ENCODE peak calls at places on chromosomes 4 and X, in eight cellular contexts. R is sigmoid colon, G is spleen, M is esophagus squamous epithelium, P is transverse colon, U is tibial nerve, N is right lobe of liver, Y is body of pancreas. D is an unnamed sample.
A peak's percentile ranks its signal among the peaks of the same experiment; 100 is the strongest.

GRCh38 chrX:10612215-10612614 is 8.2 kb downstream of the MID1 start:
- DNase-seq in G (no peak), M (no peak), N (no peak), Y (no peak), R (no peak), U (no peak), P (no peak), D (no peak)

GRCh38 chr4:127648061-127648460 is 15.3 kb downstream of the INTU start:
- DNase-seq in U (no peak), P (no peak), M (no peak), R (no peak), Y (no peak), G (no peak), N (no peak), D (no peak)

GRCh38 chrX:139560221-139560620 is 29.7 kb downstream of the F9 start:
- DNase-seq in R (no peak), M (no peak), Y (no peak), N (no peak), U (no peak), G (no peak), P (no peak), D (no peak)

GRCh38 chrX:150533863-150534262 is 34.6 kb upstream of the MTM1 start:
- DNase-seq in P (no peak), U (no peak), G (no peak), Y (no peak), M (no peak), R (no peak), N (no peak), D (peak; percentile 41)

GRCh38 chrX:45035071-45035470 is 162.1 kb downstream of the KDM6A start:
- DNase-seq in M (no peak), R (no peak), N (no peak), U (no peak), P (no peak), G (no peak), Y (no peak), D (no peak)

GRCh38 chr4:112147697-112148096 is 2.4 kb downstream of the FAM241A start:
- DNase-seq in N (no peak), M (no peak), G (no peak), R (no peak), U (no peak), P (no peak), Y (no peak), D (no peak)

GRCh38 chr4:6278801-6279197 is 9.1 kb downstream of the WFS1 start:
- DNase-seq in R (no peak), U (no peak), N (no peak), M (no peak), G (no peak), Y (peak; percentile 48), P (peak; percentile 56), D (peak; percentile 64)

GRCh38 chr4:157459789-157460188 is 239.3 kb downstream of the GRIA2 start:
- DNase-seq in U (no peak), R (no peak), N (no peak), P (no peak), G (no peak), M (no peak), Y (no peak), D (no peak)

GRCh38 chr4:65538571-65538970 is 131.7 kb downstream of the EPHA5 start:
- DNase-seq in P (no peak), Y (no peak), N (no peak), M (no peak), G (no peak), R (no peak), U (no peak), D (no peak)

GRCh38 chr4:141195095-141195707 is 25.5 kb upstream of the ZNF330 start:
- DNase-seq in Y (peak; percentile 17), P (no peak), N (peak; percentile 60), U (no peak), R (no peak), G (no peak), M (no peak), D (no peak)

GRCh38 chr4:188942606-188943005 is 803.4 kb downstream of the TRIML1 start:
- DNase-seq in N (no peak), G (no peak), R (no peak), Y (no peak), M (no peak), P (no peak), U (no peak), D (no peak)

GRCh38 chrX:149527705-149528104 is 13.1 kb upstream of the EOLA1 start:
- DNase-seq in R (no peak), P (no peak), Y (peak; percentile 25), U (no peak), M (no peak), N (no peak), G (no peak), D (peak; percentile 38)
- TF ChIP-seq CTCF in R (peak; percentile 26), P (peak; percentile 38), Y (peak; percentile 49), U (peak; percentile 31), M (peak; percentile 48), N (peak; percentile 51), G (peak; percentile 54), D (peak; percentile 30)

DNA sequence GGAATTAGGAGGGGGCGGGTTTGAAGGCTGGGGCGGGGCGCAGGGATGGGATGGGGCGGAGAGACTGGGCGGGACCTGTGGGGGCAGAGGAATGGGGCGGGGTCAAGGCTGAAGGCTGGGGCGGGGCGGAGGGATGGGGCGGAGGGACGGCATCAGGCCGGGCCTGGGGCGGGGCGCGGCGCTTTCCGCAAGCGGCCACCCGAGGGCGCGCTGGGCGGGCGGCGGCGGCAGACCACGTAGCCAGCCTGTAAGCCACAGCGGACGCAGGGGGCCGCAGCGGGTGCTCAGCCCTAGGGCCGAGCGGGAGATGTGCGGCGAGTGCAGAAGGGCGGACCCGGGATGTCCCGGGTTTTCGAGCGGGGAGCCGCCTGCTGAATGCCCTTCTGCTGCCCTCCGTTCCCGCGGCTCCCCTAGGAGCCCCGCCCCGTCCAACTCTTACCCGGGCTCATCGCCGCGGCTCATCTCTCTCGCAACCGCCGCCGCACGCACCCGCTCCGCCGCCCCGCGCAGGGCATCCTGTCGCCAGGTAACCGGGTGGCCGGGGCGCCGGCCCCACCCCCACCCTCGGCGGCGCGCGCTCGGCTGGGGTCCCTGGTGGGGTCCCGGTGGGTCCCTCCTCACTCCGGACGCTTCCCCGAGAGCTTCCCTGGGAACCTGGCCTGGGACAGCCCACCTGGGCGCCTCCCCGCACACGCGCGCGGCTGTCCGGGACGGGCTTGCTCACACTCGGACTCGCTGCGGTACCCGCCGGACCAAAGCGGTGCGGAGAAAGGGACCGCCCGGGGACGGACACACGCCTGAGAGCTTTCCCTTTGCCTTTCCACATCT is at the start of gene CCDC110:
- DNase-seq in Y (peak; percentile 95), R (peak; percentile 99), U (peak; percentile 93), G (peak; percentile 96), P (peak; percentile 98), M (peak; percentile 82), N (peak; percentile 96), D (peak; percentile 83)
- TF ChIP-seq POLR2A in Y (no peak), R (no peak), U (no peak), G (no peak), P (no peak), M (no peak), N (peak; percentile 21), D (no peak)

GRCh38 chrX:135572436-135572835 is 52.0 kb downstream of the INTS6L start:
- DNase-seq in N (no peak), P (no peak), U (no peak), R (no peak), G (no peak), Y (no peak), M (no peak), D (no peak)
- TF ChIP-seq CTCF in N (peak; percentile 35), P (peak; percentile 29), U (no peak), R (peak; percentile 6), G (peak; percentile 44), Y (peak; percentile 31), M (peak; percentile 40), D (peak; percentile 20)

GRCh38 chr4:183915976-183916375 is 10.9 kb downstream of the STOX2 start:
- DNase-seq in R (no peak), M (no peak), Y (no peak), U (no peak), N (no peak), P (no peak), G (no peak), D (no peak)
- TF ChIP-seq POLR2A in R (no peak), M (no peak), Y (no peak), U (no peak), N (no peak), P (no peak), G (no peak), D (no peak)

GRCh38 chrX:15244421-15244820 is 25.5 kb downstream of the ASB9 start:
- DNase-seq in M (no peak), U (no peak), N (no peak), R (no peak), G (no peak), P (no peak), Y (no peak), D (no peak)

GRCh38 chrX:15241258-15241657 is 28.6 kb downstream of the ASB9 start:
- DNase-seq in R (no peak), P (no peak), M (no peak), U (no peak), G (no peak), N (no peak), Y (no peak), D (no peak)

GRCh38 chrX:15240414-15240813 is 29.5 kb downstream of the ASB9 start:
- DNase-seq in G (no peak), M (no peak), Y (no peak), N (no peak), R (no peak), U (no peak), P (no peak), D (no peak)

GRCh38 chrX:15245896-15246295 is 24.0 kb downstream of the ASB9 start:
- DNase-seq in G (no peak), U (no peak), P (no peak), R (no peak), Y (no peak), N (no peak), M (no peak), D (no peak)

GRCh38 chrX:15242899-15243555 is 26.9 kb downstream of the ASB9 start:
- DNase-seq in R (no peak), M (no peak), N (no peak), P (peak; percentile 40), U (no peak), Y (peak; percentile 47), G (no peak), D (peak; percentile 45)
- TF ChIP-seq CTCF in R (no peak), M (peak; percentile 16), N (peak; percentile 72), P (peak; percentile 45), U (peak; percentile 45), Y (peak; percentile 55), G (peak; percentile 38), D (peak; percentile 40)

GRCh38 chr4:95548738-95549245 is at the start of gene UNC5C:
- DNase-seq in U (peak; percentile 43), N (peak; percentile 51), M (no peak), R (peak; percentile 88), Y (peak; percentile 28), P (peak; percentile 48), G (peak; percentile 83), D (peak; percentile 80)
- TF ChIP-seq POLR2A in U (peak; percentile 23), N (peak; percentile 26), M (peak; percentile 36), R (peak; percentile 29), Y (no peak), P (peak; percentile 54), G (no peak), D (no peak)

D was measured in NB4.